ENCODE peak calls at places on chromosome 5, in ten cellular contexts. One of them, this sample, is unnamed.
A peak's percentile ranks its signal among the peaks of the same experiment; 100 is the strongest.

GRCh38 chr5:120139039-120139438 is 325.1 kb upstream of the PRR16 start:
- DNase-seq in OCI-LY7: no peak
- DNase-seq in hepatocyte: peak; percentile 73
- DNase-seq in GM23248: peak; percentile 93
- DNase-seq in PC-3: peak; percentile 85
- DNase-seq in uterus: no peak
- DNase-seq in small intestine: peak; percentile 8
- DNase-seq in adrenal gland: no peak
- DNase-seq in psoas muscle: no peak
- DNase-seq in ovary: no peak
- DNase-seq in this sample: no peak

GRCh38 chr5:5126444-5126843 is 13.7 kb upstream of the ADAMTS16 start:
- DNase-seq in OCI-LY7: no peak
- DNase-seq in hepatocyte: no peak
- DNase-seq in GM23248: peak; percentile 83
- DNase-seq in PC-3: peak; percentile 76
- DNase-seq in uterus: no peak
- DNase-seq in small intestine: no peak
- DNase-seq in adrenal gland: peak; percentile 62
- DNase-seq in psoas muscle: no peak
- DNase-seq in ovary: peak; percentile 59
- DNase-seq in this sample: no peak

GRCh38 chr5:12876541-12877298 is 972.5 kb upstream of the CTNND2 start:
- DNase-seq in OCI-LY7: no peak
- DNase-seq in hepatocyte: no peak
- DNase-seq in GM23248: no peak
- DNase-seq in PC-3: no peak
- DNase-seq in uterus: no peak
- DNase-seq in small intestine: peak; percentile 0
- DNase-seq in adrenal gland: no peak
- DNase-seq in psoas muscle: no peak
- DNase-seq in ovary: no peak
- DNase-seq in this sample: no peak

GRCh38 chr5:37005946-37006540 is 129.5 kb downstream of the NIPBL start:
- DNase-seq in OCI-LY7: peak; percentile 43
- DNase-seq in hepatocyte: peak; percentile 13
- DNase-seq in GM23248: peak; percentile 58
- DNase-seq in PC-3: peak; percentile 62
- DNase-seq in uterus: no peak
- DNase-seq in small intestine: peak; percentile 21
- DNase-seq in adrenal gland: no peak
- DNase-seq in psoas muscle: no peak
- DNase-seq in ovary: no peak
- DNase-seq in this sample: no peak

GRCh38 chr5:171453056-171453725 is 33.7 kb downstream of the FGF18 start:
- DNase-seq in OCI-LY7: no peak
- DNase-seq in hepatocyte: no peak
- DNase-seq in GM23248: no peak
- DNase-seq in PC-3: no peak
- DNase-seq in uterus: no peak
- DNase-seq in small intestine: no peak
- DNase-seq in adrenal gland: no peak
- DNase-seq in psoas muscle: no peak
- DNase-seq in ovary: no peak
- DNase-seq in this sample: no peak

GRCh38 chr5:36874465-36874864 is 2.1 kb upstream of the NIPBL start:
- DNase-seq in OCI-LY7: peak; percentile 31
- DNase-seq in hepatocyte: no peak
- DNase-seq in GM23248: peak; percentile 35
- DNase-seq in PC-3: no peak
- DNase-seq in uterus: no peak
- DNase-seq in small intestine: no peak
- DNase-seq in adrenal gland: no peak
- DNase-seq in psoas muscle: no peak
- DNase-seq in ovary: no peak
- DNase-seq in this sample: no peak

GRCh38 chr5:50325237-50325832 is 115.8 kb downstream of the EMB start:
- DNase-seq in OCI-LY7: peak; percentile 68
- DNase-seq in hepatocyte: peak; percentile 23
- DNase-seq in GM23248: peak; percentile 53
- DNase-seq in PC-3: peak; percentile 48
- DNase-seq in uterus: no peak
- DNase-seq in small intestine: peak; percentile 27
- DNase-seq in adrenal gland: no peak
- DNase-seq in psoas muscle: no peak
- DNase-seq in ovary: no peak
- DNase-seq in this sample: peak; percentile 2

GRCh38 chr5:103375863-103376591 is 117.5 kb downstream of the MACIR start:
- DNase-seq in OCI-LY7: no peak
- DNase-seq in hepatocyte: peak; percentile 23
- DNase-seq in GM23248: no peak
- DNase-seq in PC-3: peak; percentile 31
- DNase-seq in uterus: no peak
- DNase-seq in small intestine: peak; percentile 92
- DNase-seq in adrenal gland: no peak
- DNase-seq in psoas muscle: no peak
- DNase-seq in ovary: no peak
- DNase-seq in this sample: peak; percentile 5

GRCh38 chr5:90000351-90000750 is 409.2 kb downstream of the CETN3 start:
- DNase-seq in OCI-LY7: peak; percentile 2
- DNase-seq in hepatocyte: no peak
- DNase-seq in GM23248: no peak
- DNase-seq in PC-3: no peak
- DNase-seq in uterus: no peak
- DNase-seq in small intestine: no peak
- DNase-seq in adrenal gland: no peak
- DNase-seq in psoas muscle: no peak
- DNase-seq in ovary: no peak
- DNase-seq in this sample: no peak

GRCh38 chr5:144102979-144103378 is 67.5 kb downstream of the YIPF5 start:
- DNase-seq in OCI-LY7: no peak
- DNase-seq in hepatocyte: no peak
- DNase-seq in GM23248: no peak
- DNase-seq in PC-3: no peak
- DNase-seq in uterus: no peak
- DNase-seq in small intestine: no peak
- DNase-seq in adrenal gland: no peak
- DNase-seq in psoas muscle: no peak
- DNase-seq in ovary: no peak
- DNase-seq in this sample: no peak

GRCh38 chr5:91928751-91929521 is 545.8 kb upstream of the ARRDC3 start:
- DNase-seq in OCI-LY7: peak; percentile 31
- DNase-seq in hepatocyte: peak; percentile 13
- DNase-seq in GM23248: peak; percentile 58
- DNase-seq in PC-3: peak; percentile 67
- DNase-seq in uterus: no peak
- DNase-seq in small intestine: peak; percentile 1
- DNase-seq in adrenal gland: no peak
- DNase-seq in psoas muscle: no peak
- DNase-seq in ovary: no peak
- DNase-seq in this sample: no peak

GRCh38 chr5:5270161-5270560 is 130.0 kb downstream of the ADAMTS16 start:
- DNase-seq in OCI-LY7: no peak
- DNase-seq in hepatocyte: no peak
- DNase-seq in GM23248: no peak
- DNase-seq in PC-3: no peak
- DNase-seq in uterus: no peak
- DNase-seq in small intestine: no peak
- DNase-seq in adrenal gland: no peak
- DNase-seq in psoas muscle: no peak
- DNase-seq in ovary: no peak
- DNase-seq in this sample: no peak

GRCh38 chr5:132459031-132459982 is 31.3 kb downstream of the IRF1 start:
- DNase-seq in OCI-LY7: no peak
- DNase-seq in hepatocyte: no peak
- DNase-seq in GM23248: peak; percentile 53
- DNase-seq in PC-3: peak; percentile 18
- DNase-seq in uterus: no peak
- DNase-seq in small intestine: peak; percentile 88
- DNase-seq in adrenal gland: no peak
- DNase-seq in psoas muscle: peak; percentile 56
- DNase-seq in ovary: no peak
- DNase-seq in this sample: peak; percentile 54

GRCh38 chr5:59766394-59766793 is 127.1 kb downstream of the PDE4D start:
- DNase-seq in OCI-LY7: no peak
- DNase-seq in hepatocyte: peak; percentile 26
- DNase-seq in GM23248: no peak
- DNase-seq in PC-3: no peak
- DNase-seq in uterus: peak; percentile 26
- DNase-seq in small intestine: peak; percentile 24
- DNase-seq in adrenal gland: peak; percentile 22
- DNase-seq in psoas muscle: no peak
- DNase-seq in ovary: peak; percentile 20
- DNase-seq in this sample: no peak
- H3K4me3 ChIP-seq in OCI-LY7: no peak overlapping the region
- H3K4me3 ChIP-seq in hepatocyte: peak overlapping the region; percentile 75
- H3K4me3 ChIP-seq in GM23248: no peak overlapping the region
- H3K4me3 ChIP-seq in PC-3: peak overlapping the region; percentile 81
- H3K4me3 ChIP-seq in uterus: peak overlapping the region; percentile 46
- H3K4me3 ChIP-seq in small intestine: no peak overlapping the region
- H3K4me3 ChIP-seq in adrenal gland: no peak overlapping the region
- H3K4me3 ChIP-seq in psoas muscle: peak overlapping the region; percentile 74
- H3K4me3 ChIP-seq in ovary: peak overlapping the region; percentile 46
- H3K4me3 ChIP-seq in this sample: no peak overlapping the region

GRCh38 chr5:74851026-74851425 is 15.2 kb downstream of the FAM169A start:
- DNase-seq in OCI-LY7: no peak
- DNase-seq in hepatocyte: no peak
- DNase-seq in GM23248: no peak
- DNase-seq in PC-3: no peak
- DNase-seq in uterus: no peak
- DNase-seq in small intestine: no peak
- DNase-seq in adrenal gland: no peak
- DNase-seq in psoas muscle: no peak
- DNase-seq in ovary: no peak
- DNase-seq in this sample: no peak
- H3K4me1 ChIP-seq in OCI-LY7: no peaks in the 10 kb centered on the region
- H3K4me1 ChIP-seq in hepatocyte: no peaks in the 10 kb centered on the region
- H3K4me1 ChIP-seq in GM23248: peaks cover 6% of the 10 kb centered on the region
- H3K4me1 ChIP-seq in PC-3: peaks cover 7% of the 10 kb centered on the region
- H3K4me1 ChIP-seq in uterus: no peaks in the 10 kb centered on the region
- H3K4me1 ChIP-seq in small intestine: no peaks in the 10 kb centered on the region
- H3K4me1 ChIP-seq in adrenal gland: peaks cover 33% of the 10 kb centered on the region
- H3K4me1 ChIP-seq in psoas muscle: no peaks in the 10 kb centered on the region
- H3K4me1 ChIP-seq in ovary: peaks cover 3% of the 10 kb centered on the region
- H3K4me1 ChIP-seq in this sample: no peaks in the 10 kb centered on the region

GRCh38 chr5:6583049-6583880 is 49.6 kb downstream of the NSUN2 start:
- DNase-seq in OCI-LY7: no peak
- DNase-seq in hepatocyte: peak; percentile 69
- DNase-seq in GM23248: peak; percentile 63
- DNase-seq in PC-3: no peak
- DNase-seq in uterus: peak; percentile 43
- DNase-seq in small intestine: peak; percentile 6
- DNase-seq in adrenal gland: no peak
- DNase-seq in psoas muscle: peak; percentile 36
- DNase-seq in ovary: peak; percentile 69
- DNase-seq in this sample: no peak

GRCh38 chr5:6582507-6583048 is 50.3 kb downstream of the NSUN2 start:
- DNase-seq in OCI-LY7: no peak
- DNase-seq in hepatocyte: no peak
- DNase-seq in GM23248: no peak
- DNase-seq in PC-3: no peak
- DNase-seq in uterus: no peak
- DNase-seq in small intestine: peak; percentile 14
- DNase-seq in adrenal gland: no peak
- DNase-seq in psoas muscle: no peak
- DNase-seq in ovary: no peak
- DNase-seq in this sample: no peak

GRCh38 chr5:6579535-6579934 is 53.3 kb downstream of the NSUN2 start:
- DNase-seq in OCI-LY7: no peak
- DNase-seq in hepatocyte: no peak
- DNase-seq in GM23248: no peak
- DNase-seq in PC-3: no peak
- DNase-seq in uterus: no peak
- DNase-seq in small intestine: no peak
- DNase-seq in adrenal gland: no peak
- DNase-seq in psoas muscle: no peak
- DNase-seq in ovary: no peak
- DNase-seq in this sample: no peak

GRCh38 chr5:6581090-6581489 is 51.8 kb downstream of the NSUN2 start:
- DNase-seq in OCI-LY7: no peak
- DNase-seq in hepatocyte: no peak
- DNase-seq in GM23248: no peak
- DNase-seq in PC-3: no peak
- DNase-seq in uterus: no peak
- DNase-seq in small intestine: no peak
- DNase-seq in adrenal gland: no peak
- DNase-seq in psoas muscle: no peak
- DNase-seq in ovary: no peak
- DNase-seq in this sample: no peak

DNA sequence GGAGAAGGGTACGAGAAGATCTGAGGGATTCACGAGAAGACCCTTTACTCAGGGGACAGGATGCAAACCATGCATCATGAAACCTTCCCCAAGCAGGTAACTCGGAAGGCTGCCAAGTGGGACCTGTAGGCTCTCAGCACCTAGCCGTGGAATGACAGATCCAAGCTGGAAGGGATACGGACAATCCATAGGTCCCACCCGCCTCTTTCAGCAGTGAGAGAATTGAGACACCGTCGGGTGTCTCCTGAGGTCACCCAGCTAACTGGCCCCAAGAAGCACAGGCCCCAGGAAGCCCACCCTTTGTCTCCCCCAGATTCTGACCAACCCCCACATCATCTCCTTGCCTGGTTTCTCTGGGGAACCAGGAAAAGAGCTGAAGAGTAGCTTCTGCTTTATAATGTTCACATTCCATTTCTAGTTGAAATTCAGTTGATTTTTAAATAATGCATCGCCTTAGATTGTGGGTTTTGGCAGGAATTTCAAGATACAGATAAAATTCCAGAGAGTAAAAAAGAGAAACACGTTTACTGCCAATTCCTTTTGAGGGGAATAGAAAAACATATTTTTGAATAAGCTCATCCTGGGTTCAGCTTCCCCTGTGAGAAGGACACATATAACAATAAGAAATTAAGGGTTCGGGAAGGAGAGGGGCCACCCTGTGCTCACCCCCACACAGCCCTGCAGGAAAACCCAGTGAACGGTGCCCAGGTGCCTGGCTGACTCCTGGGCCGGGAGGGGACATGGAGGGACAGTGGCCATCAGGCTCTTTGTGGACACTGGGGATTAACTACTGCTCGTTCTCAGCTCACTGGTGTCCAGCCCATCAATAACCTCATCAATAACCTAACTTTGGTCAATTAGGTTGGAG is 51.1 kb downstream of the NSUN2 start:
- DNase-seq in OCI-LY7: no peak
- DNase-seq in hepatocyte: no peak
- DNase-seq in GM23248: no peak
- DNase-seq in PC-3: no peak
- DNase-seq in uterus: no peak
- DNase-seq in small intestine: no peak
- DNase-seq in adrenal gland: no peak
- DNase-seq in psoas muscle: no peak
- DNase-seq in ovary: no peak
- DNase-seq in this sample: no peak
- H3K4me3 ChIP-seq in OCI-LY7: no peak overlapping the region
- H3K4me3 ChIP-seq in hepatocyte: no peak overlapping the region
- H3K4me3 ChIP-seq in GM23248: no peak overlapping the region
- H3K4me3 ChIP-seq in PC-3: no peak overlapping the region
- H3K4me3 ChIP-seq in uterus: no peak overlapping the region
- H3K4me3 ChIP-seq in small intestine: no peak overlapping the region
- H3K4me3 ChIP-seq in adrenal gland: no peak overlapping the region
- H3K4me3 ChIP-seq in psoas muscle: no peak overlapping the region
- H3K4me3 ChIP-seq in ovary: no peak overlapping the region
- H3K4me3 ChIP-seq in this sample: no peak overlapping the region

GRCh38 chr5:56480305-56481146 is 247.4 kb upstream of the ANKRD55 start:
- DNase-seq in OCI-LY7: peak; percentile 61
- DNase-seq in hepatocyte: peak; percentile 73
- DNase-seq in GM23248: peak; percentile 86
- DNase-seq in PC-3: peak; percentile 2
- DNase-seq in uterus: peak; percentile 62
- DNase-seq in small intestine: no peak
- DNase-seq in adrenal gland: peak; percentile 80
- DNase-seq in psoas muscle: peak; percentile 53
- DNase-seq in ovary: peak; percentile 79
- DNase-seq in this sample: peak; percentile 57
- H3K4me1 ChIP-seq in OCI-LY7: peaks cover 40% of the 10 kb centered on the region
- H3K4me1 ChIP-seq in hepatocyte: peaks cover 52% of the 10 kb centered on the region
- H3K4me1 ChIP-seq in GM23248: peaks cover 4% of the 10 kb centered on the region
- H3K4me1 ChIP-seq in PC-3: peaks cover 4% of the 10 kb centered on the region
- H3K4me1 ChIP-seq in uterus: no peaks in the 10 kb centered on the region
- H3K4me1 ChIP-seq in small intestine: no peaks in the 10 kb centered on the region
- H3K4me1 ChIP-seq in adrenal gland: peaks cover 42% of the 10 kb centered on the region
- H3K4me1 ChIP-seq in psoas muscle: no peaks in the 10 kb centered on the region
- H3K4me1 ChIP-seq in ovary: peaks cover 16% of the 10 kb centered on the region
- H3K4me1 ChIP-seq in this sample: peaks cover 7% of the 10 kb centered on the region

This sample was measured in mucosa of descending colon.